ENCODE peak calls at places on chromosomes 11 and 22, in six cellular contexts. O, T, J, H, V and E are unnamed samples.

GRCh38 chr22:45225732-45226560 is 14.7 kb downstream of the KIAA0930 start:
- DNase-seq in H (peak), O (no peak), T (peak), J (no peak), V (no peak), E (no peak)

GRCh38 chr11:17906436-17906835 is 106.4 kb downstream of the SERGEF start:
- DNase-seq in T (no peak), V (no peak), J (no peak), H (no peak), O (no peak), E (no peak)

GRCh38 chr11:36024716-36025115 is 80.9 kb downstream of the LDLRAD3 start:
- DNase-seq in O (no peak), J (no peak), V (no peak), H (no peak), T (no peak), E (no peak)

GRCh38 chr22:36220457-36220921 is 18.8 kb downstream of the APOL2 start:
- DNase-seq in H (peak), V (no peak), T (peak), O (no peak), J (no peak), E (no peak)

GRCh38 chr11:67664696-67665536 is 9.5 kb downstream of the ALDH3B2 start:
- DNase-seq in J (no peak), V (no peak), T (no peak), H (no peak), O (no peak), E (no peak)

GRCh38 chr11:61061081-61061826 is 41.0 kb upstream of the CD5 start:
- DNase-seq in H (peak), J (peak), O (no peak), T (peak), V (no peak), E (peak)

GRCh38 chr22:28341001-28341400 is 338.6 kb downstream of the TTC28 start:
- DNase-seq in T (peak), H (no peak), O (no peak), V (no peak), J (no peak), E (no peak)

GRCh38 chr11:15670520-15671070 is 555.9 kb downstream of the INSC start:
- DNase-seq in V (no peak), H (no peak), J (no peak), T (no peak), O (no peak), E (no peak)

GRCh38 chr11:34680918-34681554 is 60.1 kb downstream of the EHF start:
- DNase-seq in J (no peak), T (peak), V (no peak), O (no peak), H (peak), E (no peak)

GRCh38 chr11:88292156-88292844 is 45.2 kb downstream of the CTSC start:
- DNase-seq in J (no peak), V (no peak), H (peak), O (no peak), T (peak), E (no peak)

GRCh38 chr11:61693897-61694840 is 14.0 kb downstream of the DAGLA start:
- DNase-seq in H (no peak), J (no peak), O (peak), T (no peak), V (no peak), E (no peak)

GRCh38 chr11:86981777-86982540 is 26.8 kb upstream of the FZD4 start:
- DNase-seq in T (no peak), J (no peak), H (no peak), O (no peak), V (no peak), E (no peak)